ENCODE peak calls at places on chromosomes 7 and 10, in four cellular contexts. S is HCT116, O is HepG2, E is K562. L is an unnamed sample.

GRCh38 chr7:22607180-22607579 is 107.2 kb upstream of the STEAP1B start:
- DNase-seq in S (no peak), E (no peak), O (no peak), L (no peak)

GRCh38 chr10:61066661-61067353 is 122.8 kb upstream of the RHOBTB1 start:
- DNase-seq in S (no peak), E (no peak), O (peak), L (no peak)

GRCh38 chr7:13751771-13752170 is 237.7 kb downstream of the ETV1 start:
- DNase-seq in O (no peak), E (no peak), S (no peak), L (no peak)

GRCh38 chr10:119657725-119658124 is 6.5 kb downstream of the BAG3 start:
- DNase-seq in S (no peak), E (no peak), O (no peak), L (no peak)

GRCh38 chr10:108911814-108912541 is 1011.3 kb downstream of the XPNPEP1 start:
- DNase-seq in E (no peak), S (no peak), O (peak), L (no peak)

GRCh38 chr10:36779238-36779846 is 346.1 kb upstream of the ANKRD30A start:
- DNase-seq in O (peak), E (peak), S (no peak), L (peak)

GRCh38 chr10:22345301-22346086 is at the start of gene SPAG6:
- DNase-seq in S (no peak), E (no peak), O (no peak), L (no peak)

GRCh38 chr7:46576950-46577349 is 655.9 kb upstream of the IGFBP3 start:
- DNase-seq in S (no peak), E (no peak), O (no peak), L (no peak)

GRCh38 chr7:104341545-104341944 is 13.1 kb downstream of the LHFPL3 start:
- DNase-seq in E (peak), S (no peak), O (peak), L (no peak)

GRCh38 chr7:28643369-28644340 is 231.3 kb downstream of the CREB5 start:
- DNase-seq in S (no peak), O (no peak), E (no peak), L (no peak)

DNA sequence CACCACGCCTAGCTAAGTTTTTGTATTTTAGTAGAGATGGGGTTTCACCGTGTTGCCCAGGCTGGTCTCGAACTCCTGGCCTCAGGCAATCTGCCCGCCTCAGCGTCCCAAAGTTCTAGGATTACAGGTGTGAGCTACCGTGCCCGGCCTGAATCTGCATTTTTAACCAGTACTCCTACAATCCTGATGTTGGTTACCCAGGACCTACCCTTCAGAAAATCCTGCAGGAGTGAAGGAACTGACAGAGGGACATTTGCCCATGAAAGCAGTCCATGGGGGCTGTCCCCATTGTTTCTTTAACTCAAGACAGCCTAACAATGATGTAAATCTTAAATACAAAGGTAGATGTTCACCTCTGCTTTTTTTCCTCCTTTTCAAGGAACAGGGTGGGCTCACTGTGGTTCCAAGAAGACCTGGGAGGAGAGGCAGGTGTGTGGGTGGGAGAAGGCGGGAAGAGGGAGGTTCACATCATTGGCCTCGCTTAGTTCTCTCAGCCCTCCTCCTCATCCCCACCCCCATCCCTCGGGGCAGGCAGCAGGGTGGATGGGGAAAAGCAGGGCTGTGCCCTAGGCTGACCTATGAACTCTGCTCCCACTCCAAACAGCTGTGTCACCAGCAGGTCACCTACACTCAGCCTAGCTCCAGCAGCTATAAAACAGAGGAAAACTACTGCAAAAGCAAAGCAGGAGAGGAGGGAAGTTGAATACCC is 13.5 kb downstream of the LRRC20 start:
- DNase-seq in S (no peak), E (peak), O (peak), L (no peak)
- TF ChIP-seq TCF7L2 in S (no peak), E (no peak), O (no peak), L (no peak)

DNA sequence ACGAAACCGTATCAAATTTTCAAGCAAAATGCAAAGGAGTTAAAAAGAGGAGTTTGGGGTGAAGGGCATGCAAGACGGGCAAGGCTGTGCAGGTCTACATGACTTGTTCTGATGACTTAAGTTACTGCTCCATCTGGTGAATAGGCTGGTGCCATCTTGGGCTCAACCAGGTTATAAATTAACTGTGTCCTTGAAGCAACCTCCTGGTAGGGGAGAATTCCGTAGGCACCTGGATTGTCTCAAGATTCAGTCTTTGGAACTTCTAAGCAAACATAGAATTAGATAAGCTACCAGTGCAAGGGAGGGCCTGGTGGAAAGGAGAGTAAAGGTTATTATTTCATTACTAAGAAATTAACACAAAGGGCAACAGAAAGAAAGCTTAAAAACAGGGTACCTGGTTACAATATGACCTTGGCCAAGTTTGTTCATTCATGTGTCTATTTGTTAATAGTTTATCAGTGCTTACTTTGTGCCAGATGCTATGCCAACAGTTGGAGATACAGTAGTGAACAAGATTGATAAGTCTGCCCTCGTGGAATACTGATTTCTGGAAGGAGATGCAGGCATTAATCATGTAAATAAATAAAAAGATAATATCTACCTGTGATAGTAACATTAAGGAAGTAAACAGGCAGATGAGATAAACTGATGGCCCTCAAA is 107.0 kb upstream of the PALS2 start:
- DNase-seq in O (peak), S (no peak), E (no peak), L (no peak)
- TF ChIP-seq CTCF in O (no peak), S (no peak), E (no peak), L (no peak)

GRCh38 chr7:27122075-27122910 is 8.3 kb downstream of the HOXA4 start:
- DNase-seq in E (no peak), S (no peak), O (peak), L (no peak)
- H3K4me3 ChIP-seq in E (no peak), S (no peak), O (peak), L (peak)

GRCh38 chr10:17001961-17002749 is 127.5 kb downstream of the CUBN start:
- DNase-seq in S (no peak), E (no peak), O (no peak), L (no peak)
- TF ChIP-seq TCF7L2 in S (no peak), E (no peak), O (no peak), L (no peak)

DNA sequence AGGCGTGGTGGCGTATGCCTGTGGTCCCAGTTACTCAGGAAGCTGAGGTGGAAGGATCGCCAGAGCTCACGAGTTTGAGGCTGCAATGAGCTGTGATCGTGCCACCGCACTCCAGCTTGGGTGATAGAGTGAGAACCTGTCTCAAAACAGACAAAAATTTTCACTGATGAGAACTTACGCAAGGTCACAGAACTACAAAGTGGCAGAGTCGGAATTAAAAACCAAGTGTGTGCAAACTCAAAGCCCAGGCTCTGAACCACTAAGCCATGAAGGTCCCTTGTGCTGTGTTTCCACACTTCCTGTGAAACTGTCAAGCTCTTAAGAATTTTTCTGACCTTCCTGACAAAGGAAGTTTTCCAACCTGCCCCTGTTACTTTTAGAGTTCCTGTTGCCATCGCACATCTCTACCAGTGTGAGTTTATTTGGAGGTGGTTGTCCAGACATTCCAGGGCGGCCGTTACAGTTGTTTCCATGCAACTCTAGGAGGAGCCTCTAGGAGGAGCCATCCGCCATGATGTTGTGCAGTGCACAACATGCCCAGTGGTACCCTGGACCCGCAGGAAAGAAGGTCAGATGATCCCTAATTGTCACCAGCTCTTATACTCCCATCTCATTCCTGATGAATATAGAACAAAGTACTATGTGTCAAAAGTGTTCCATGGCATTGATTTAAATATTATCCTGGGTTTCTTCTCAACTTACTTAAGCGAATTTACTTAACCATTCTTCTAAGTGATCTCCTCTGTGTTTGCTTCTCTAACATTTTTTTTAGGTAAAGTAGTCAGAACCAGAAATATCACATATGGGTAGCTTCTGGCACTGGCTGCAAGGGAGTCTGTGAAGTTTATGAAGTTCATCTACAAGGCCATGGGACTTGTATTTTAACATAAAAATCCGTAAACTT is 49.0 kb upstream of the LYZL1 start:
- DNase-seq in O (peak), E (peak), S (peak), L (peak)
- TF ChIP-seq CTCF in O (peak), E (peak), S (peak), L (peak)

L was measured in Panc1.